ENCODE peak calls at places on chromosomes 16 and 17, in six cellular contexts. P is fibroblast of lung, J is MM.1S, R is OCI-LY7, S is mesenchymal stem cell, N is IMR-90. U is an unnamed sample.

GRCh38 chr16:84700518-84701277 is 898 bp downstream of the USP10 start:
- DNase-seq in P (peak), J (peak), R (peak), S (peak), N (peak), U (peak)

GRCh38 chr17:40343126-40344119 is 21.1 kb downstream of the GJD3 start:
- DNase-seq in P (no peak), J (no peak), R (no peak), S (no peak), N (no peak), U (peak)

GRCh38 chr16:12661656-12662172 is 142.0 kb downstream of the CPPED1 start:
- DNase-seq in P (peak), J (peak), R (peak), S (peak), N (peak), U (peak)

GRCh38 chr16:31141489-31142108 is 6.1 kb upstream of the PRSS8 start:
- DNase-seq in P (peak), J (no peak), R (no peak), S (peak), N (peak), U (peak)

GRCh38 chr17:32909787-32910369 is 18.1 kb upstream of the TMEM98 start:
- DNase-seq in P (peak), J (peak), R (peak), S (peak), N (peak), U (peak)

GRCh38 chr16:75298252-75298651 is 46.8 kb upstream of the BCAR1 start:
- DNase-seq in P (no peak), J (no peak), R (no peak), S (no peak), N (no peak), U (no peak)

GRCh38 chr17:28174352-28175046 is 132.0 kb downstream of the NLK start:
- DNase-seq in P (peak), J (no peak), R (peak), S (peak), N (no peak), U (no peak)

GRCh38 chr17:48052956-48053757 is 5.0 kb downstream of the NFE2L1 start:
- DNase-seq in P (no peak), J (no peak), R (no peak), S (peak), N (peak), U (peak)

GRCh38 chr16:65828296-65828695 is 538.2 kb upstream of the CDH5 start:
- DNase-seq in P (no peak), J (no peak), R (no peak), S (no peak), N (no peak), U (no peak)

GRCh38 chr16:5032748-5033167 is 977 bp downstream of the NAGPA start:
- DNase-seq in P (no peak), J (no peak), R (no peak), S (no peak), N (no peak), U (peak)
- H3K27ac ChIP-seq in P (no peak), J (no peak), R (no peak), S (no peak), N (no peak), U (no peak)

GRCh38 chr17:43962479-43962878 is 8.7 kb upstream of the PYY start:
- DNase-seq in P (no peak), J (no peak), R (no peak), S (no peak), N (no peak), U (no peak)
- H2AFZ ChIP-seq in P (no peak), J (no peak), R (no peak), S (no peak), N (no peak), U (no peak)

DNA sequence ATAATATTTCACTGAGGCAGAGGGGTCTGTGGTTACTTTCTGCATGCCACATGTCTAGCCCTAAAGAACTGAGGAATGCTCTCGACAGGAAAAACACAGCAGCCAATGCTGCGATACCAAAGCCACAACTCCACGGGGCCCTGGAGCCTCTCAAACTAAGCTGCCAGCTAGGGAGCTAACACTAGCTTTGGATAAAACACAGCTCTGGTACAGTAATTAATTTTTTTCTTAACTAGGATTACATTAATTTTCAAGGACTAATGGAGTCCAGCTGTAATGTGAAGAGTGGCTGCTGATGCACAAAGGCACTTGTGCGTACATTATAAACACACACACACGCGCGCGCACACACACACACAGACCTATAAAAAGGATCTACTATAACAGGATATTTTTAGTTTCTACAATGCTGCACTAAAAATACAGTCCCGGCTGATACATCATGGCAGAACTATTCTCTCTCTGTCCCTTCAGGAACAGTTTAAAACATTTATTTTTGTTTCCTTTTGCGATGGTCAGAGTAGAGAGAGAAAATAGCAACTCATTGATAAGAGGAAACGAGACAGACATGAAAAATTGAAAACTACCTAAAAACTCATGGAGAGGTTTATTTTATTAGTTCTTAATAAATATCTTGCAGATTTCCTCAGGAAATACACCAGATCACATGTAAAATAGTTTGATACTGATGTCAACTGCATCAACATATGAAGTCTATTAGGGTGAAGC is 88.5 kb downstream of the SMG6 start:
- DNase-seq in P (peak), J (peak), R (peak), S (peak), N (peak), U (peak)
- H3K4me2 ChIP-seq in P (peak), J (peak), R (peak), S (peak), N (peak), U (peak)

DNA sequence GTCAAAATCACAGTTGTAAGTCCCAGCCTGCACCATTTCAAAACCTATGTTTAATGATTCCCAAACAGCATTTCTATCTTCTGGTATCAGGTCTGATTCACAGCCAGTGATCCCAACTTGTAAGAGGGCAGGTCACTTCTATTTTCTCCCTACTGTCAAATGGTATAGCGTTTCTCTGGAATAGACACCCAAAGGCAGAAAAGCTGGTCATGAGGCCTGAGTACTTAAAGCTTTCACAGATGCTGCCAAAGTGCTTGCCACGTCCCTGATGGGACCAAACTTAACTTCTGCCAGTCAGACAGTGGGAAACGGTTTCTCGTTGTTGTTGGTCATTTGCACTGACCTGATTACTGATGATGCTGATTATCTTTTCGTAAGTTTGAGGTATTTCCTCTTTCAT is 43.4 kb downstream of the CYTH1 start:
- DNase-seq in P (no peak), J (no peak), R (no peak), S (no peak), N (no peak), U (no peak)
- H3K27ac ChIP-seq in P (no peak), J (peak), R (peak), S (no peak), N (no peak), U (no peak)

GRCh38 chr17:77842906-77843249 is 115.6 kb upstream of the TNRC6C start:
- DNase-seq in P (no peak), J (no peak), R (no peak), S (no peak), N (no peak), U (no peak)
- H2AFZ ChIP-seq in P (no peak), J (no peak), R (no peak), S (no peak), N (no peak), U (no peak)

DNA sequence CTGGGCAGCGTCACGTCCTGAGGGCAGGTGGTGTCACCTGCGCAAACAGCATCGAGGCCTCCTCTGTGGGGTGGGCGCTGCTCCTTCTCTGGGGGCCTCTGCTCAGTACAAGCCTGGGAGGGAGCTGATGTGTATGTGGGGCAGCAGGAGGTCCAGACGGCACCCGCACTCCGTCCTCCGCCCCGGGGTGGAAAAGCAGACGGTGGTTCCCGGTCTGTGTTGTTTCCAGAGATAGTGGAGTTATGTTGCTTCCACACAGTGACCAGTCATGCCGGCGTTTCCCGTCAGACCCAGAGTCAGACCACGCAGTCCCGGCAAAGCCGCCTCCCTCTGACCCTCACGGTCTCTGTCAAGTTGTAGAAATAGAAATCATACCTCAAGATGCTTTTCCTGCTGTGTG is 13.7 kb upstream of the RPL13 start:
- DNase-seq in P (no peak), J (no peak), R (no peak), S (no peak), N (no peak), U (no peak)
- H3K4me2 ChIP-seq in P (no peak), J (no peak), R (no peak), S (no peak), N (no peak), U (no peak)